ENCODE peak calls at places on chromosomes 11 and 22, in ten cellular contexts. I, S, E, R, X, N, F, Q, C and Y are unnamed samples.
A peak's percentile ranks its signal among the peaks of the same experiment; 100 is the strongest.

GRCh38 chr22:20247010-20247505 is 21.1 kb downstream of the RTN4R start:
- DNase-seq in I (no peak), S (no peak), E (peak; percentile 87), R (no peak), X (no peak), N (peak; percentile 71), F (no peak), Q (no peak), C (no peak), Y (no peak)

GRCh38 chr11:47488674-47489394 is 39.9 kb upstream of the RAPSN start:
- DNase-seq in I (no peak), S (no peak), E (peak; percentile 82), R (no peak), X (no peak), N (no peak), F (no peak), Q (no peak), C (no peak), Y (no peak)

GRCh38 chr11:116970485-116971292 is 127.5 kb downstream of the SIK3 start:
- DNase-seq in I (no peak), S (no peak), E (no peak), R (no peak), X (no peak), N (peak; percentile 68), F (no peak), Q (no peak), C (no peak), Y (no peak)

GRCh38 chr11:94295534-94295933 is 8.8 kb upstream of the IZUMO1R start:
- DNase-seq in I (no peak), S (no peak), E (no peak), R (no peak), X (no peak), N (no peak), F (no peak), Q (no peak), C (no peak), Y (no peak)

GRCh38 chr11:18617688-18618340 is 16.3 kb downstream of the SPTY2D1 start:
- DNase-seq in I (peak; percentile 12), S (no peak), E (no peak), R (no peak), X (no peak), N (peak; percentile 49), F (no peak), Q (no peak), C (no peak), Y (no peak)

GRCh38 chr22:50174382-50175190 is 4.1 kb downstream of the PANX2 start:
- DNase-seq in I (no peak), S (no peak), E (peak; percentile 42), R (no peak), X (no peak), N (no peak), F (no peak), Q (no peak), C (no peak), Y (no peak)

GRCh38 chr11:86523738-86524602 is 148.4 kb downstream of the ME3 start:
- DNase-seq in I (no peak), S (peak; percentile 67), E (no peak), R (no peak), X (peak; percentile 29), N (peak; percentile 96), F (no peak), Q (no peak), C (no peak), Y (no peak)

GRCh38 chr11:28834877-28835276 is 726.7 kb downstream of the METTL15 start:
- DNase-seq in I (no peak), S (peak; percentile 52), E (no peak), R (no peak), X (peak; percentile 35), N (peak; percentile 73), F (no peak), Q (no peak), C (no peak), Y (no peak)

GRCh38 chr11:13119928-13120520 is 110.9 kb downstream of the RASSF10 start:
- DNase-seq in I (no peak), S (no peak), E (no peak), R (no peak), X (no peak), N (no peak), F (no peak), Q (no peak), C (no peak), Y (no peak)

GRCh38 chr22:46935506-46936377 is 173.3 kb downstream of the TBC1D22A start:
- DNase-seq in I (no peak), S (no peak), E (peak; percentile 92), R (no peak), X (no peak), N (peak; percentile 22), F (no peak), Q (peak; percentile 26), C (no peak), Y (no peak)

GRCh38 chr11:3196161-3197043 is 22.2 kb downstream of the MRGPRG start:
- DNase-seq in I (no peak), S (no peak), E (no peak), R (no peak), X (no peak), N (no peak), F (no peak), Q (peak; percentile 63), C (no peak), Y (peak; percentile 17)

GRCh38 chr11:69001301-69002081 is 11.6 kb downstream of the MRGPRF start:
- DNase-seq in I (no peak), S (no peak), E (peak; percentile 48), R (no peak), X (no peak), N (no peak), F (no peak), Q (peak; percentile 75), C (no peak), Y (no peak)

GRCh38 chr11:8649361-8649760 is 33.1 kb downstream of the TRIM66 start:
- DNase-seq in I (no peak), S (peak; percentile 10), E (no peak), R (no peak), X (no peak), N (peak; percentile 16), F (no peak), Q (no peak), C (no peak), Y (no peak)

GRCh38 chr11:84316866-84317560 is 1030.8 kb upstream of the CCDC90B start:
- DNase-seq in I (no peak), S (no peak), E (no peak), R (peak; percentile 21), X (no peak), N (no peak), F (no peak), Q (peak; percentile 94), C (no peak), Y (no peak)

GRCh38 chr11:74736031-74736430 is 4.8 kb upstream of the CHRDL2 start:
- DNase-seq in I (no peak), S (no peak), E (no peak), R (no peak), X (no peak), N (no peak), F (no peak), Q (no peak), C (no peak), Y (no peak)

GRCh38 chr11:115420524-115420923 is 83.7 kb downstream of the CADM1 start:
- DNase-seq in I (no peak), S (no peak), E (no peak), R (no peak), X (no peak), N (no peak), F (no peak), Q (no peak), C (no peak), Y (no peak)

GRCh38 chr11:2298795-2299747 is 2.6 kb downstream of the C11orf21 start:
- DNase-seq in I (no peak), S (no peak), E (peak; percentile 48), R (peak; percentile 36), X (peak; percentile 69), N (no peak), F (no peak), Q (peak; percentile 77), C (no peak), Y (no peak)

GRCh38 chr11:10699072-10699471 is 5.5 kb upstream of the IRAG1 start:
- DNase-seq in I (no peak), S (no peak), E (no peak), R (no peak), X (no peak), N (no peak), F (no peak), Q (no peak), C (no peak), Y (no peak)

GRCh38 chr11:74134661-74135515 is 35.9 kb downstream of the C2CD3 start:
- DNase-seq in I (no peak), S (no peak), E (no peak), R (no peak), X (no peak), N (no peak), F (no peak), Q (no peak), C (no peak), Y (no peak)

GRCh38 chr11:43937434-43938411 is 4.7 kb upstream of the C11orf96 start:
- DNase-seq in I (no peak), S (no peak), E (no peak), R (no peak), X (no peak), N (peak; percentile 72), F (no peak), Q (no peak), C (no peak), Y (no peak)

GRCh38 chr11:82978422-82979099 is 77.0 kb downstream of the DDIAS start:
- DNase-seq in I (no peak), S (no peak), E (no peak), R (no peak), X (no peak), N (peak; percentile 79), F (no peak), Q (no peak), C (no peak), Y (no peak)

GRCh38 chr22:28440517-28441366 is 238.9 kb downstream of the TTC28 start:
- DNase-seq in I (no peak), S (no peak), E (no peak), R (no peak), X (no peak), N (peak; percentile 74), F (no peak), Q (no peak), C (no peak), Y (no peak)

GRCh38 chr22:20550851-20551744 is 43.7 kb downstream of the MED15 start:
- DNase-seq in I (peak; percentile 56), S (no peak), E (no peak), R (no peak), X (no peak), N (peak; percentile 88), F (no peak), Q (peak; percentile 96), C (no peak), Y (no peak)

GRCh38 chr11:126366064-126366822 is 10.8 kb downstream of the ST3GAL4 start:
- DNase-seq in I (no peak), S (no peak), E (no peak), R (no peak), X (no peak), N (no peak), F (no peak), Q (peak; percentile 89), C (no peak), Y (no peak)

GRCh38 chr22:30591191-30591587 is 521 bp downstream of the PES1 start:
- DNase-seq in I (no peak), S (no peak), E (no peak), R (no peak), X (no peak), N (peak; percentile 38), F (no peak), Q (peak; percentile 6), C (no peak), Y (no peak)

GRCh38 chr11:134477486-134477885 is 65.4 kb upstream of the B3GAT1 start:
- DNase-seq in I (no peak), S (no peak), E (no peak), R (no peak), X (no peak), N (no peak), F (no peak), Q (no peak), C (no peak), Y (no peak)

GRCh38 chr11:27373856-27374602 is 11.0 kb upstream of the CCDC34 start:
- DNase-seq in I (no peak), S (no peak), E (no peak), R (no peak), X (no peak), N (no peak), F (no peak), Q (no peak), C (no peak), Y (no peak)

GRCh38 chr11:129815596-129816461 is at the start of gene TMEM45B:
- DNase-seq in I (no peak), S (no peak), E (peak; percentile 63), R (no peak), X (peak; percentile 52), N (no peak), F (no peak), Q (no peak), C (no peak), Y (no peak)